ENCODE peak calls at places on chromosomes 12 and 14, in seven cellular contexts. U, G, K, H, I, O and R are unnamed samples.

GRCh38 chr12:124457287-124458219 is 109.9 kb downstream of the NCOR2 start:
- DNase-seq in U (no peak), G (peak), K (no peak), H (peak), I (peak), O (no peak), R (peak)

GRCh38 chr14:59360923-59361794 is 104.0 kb downstream of the GPR135 start:
- DNase-seq in U (peak), G (peak), K (peak), H (peak), I (peak), O (peak), R (peak)

GRCh38 chr12:89103831-89104230 is 248.5 kb downstream of the DUSP6 start:
- DNase-seq in U (no peak), G (no peak), K (no peak), H (no peak), I (no peak), O (no peak), R (no peak)

GRCh38 chr12:91810531-91810930 is 335.1 kb downstream of the BTG1 start:
- DNase-seq in U (no peak), G (no peak), K (no peak), H (no peak), I (no peak), O (no peak), R (no peak)

GRCh38 chr12:57216014-57216891 is at the start of gene NXPH4:
- DNase-seq in U (peak), G (no peak), K (peak), H (peak), I (peak), O (peak), R (peak)

GRCh38 chr12:67358686-67359374 is 89.7 kb downstream of the CAND1 start:
- DNase-seq in U (no peak), G (peak), K (no peak), H (no peak), I (no peak), O (no peak), R (no peak)

GRCh38 chr14:56181666-56182065 is 63.5 kb downstream of the PELI2 start:
- DNase-seq in U (no peak), G (no peak), K (no peak), H (no peak), I (no peak), O (peak), R (no peak)

GRCh38 chr14:88452231-88452630 is 66.8 kb downstream of the SPATA7 start:
- DNase-seq in U (no peak), G (no peak), K (peak), H (no peak), I (no peak), O (no peak), R (no peak)

GRCh38 chr12:110343114-110343513 is 60.4 kb downstream of the ANAPC7 start:
- DNase-seq in U (no peak), G (no peak), K (no peak), H (no peak), I (no peak), O (no peak), R (no peak)

GRCh38 chr12:94326727-94327126 is 132.9 kb downstream of the CEP83 start:
- DNase-seq in U (no peak), G (peak), K (no peak), H (no peak), I (no peak), O (no peak), R (no peak)

GRCh38 chr12:88552672-88553079 is 27.6 kb downstream of the KITLG start:
- DNase-seq in U (no peak), G (peak), K (no peak), H (no peak), I (no peak), O (no peak), R (no peak)

GRCh38 chr14:33938131-33938949 is 12.5 kb downstream of the EGLN3 start:
- DNase-seq in U (peak), G (peak), K (peak), H (peak), I (peak), O (peak), R (peak)

GRCh38 chr12:1518763-1519516 is 75.4 kb downstream of the FBXL14 start:
- DNase-seq in U (no peak), G (peak), K (peak), H (no peak), I (no peak), O (no peak), R (no peak)

GRCh38 chr12:7581046-7581445 is 77.5 kb upstream of the CD163 start:
- DNase-seq in U (no peak), G (no peak), K (no peak), H (no peak), I (no peak), O (no peak), R (no peak)

GRCh38 chr14:102363182-102363952 is 626 bp downstream of the TECPR2 start:
- DNase-seq in U (no peak), G (peak), K (no peak), H (peak), I (no peak), O (no peak), R (peak)

GRCh38 chr12:54418441-54419087 is 502 bp downstream of the ITGA5 start:
- DNase-seq in U (no peak), G (no peak), K (no peak), H (no peak), I (no peak), O (no peak), R (no peak)

GRCh38 chr12:47244730-47245285 is 165.0 kb upstream of the AMIGO2 start:
- DNase-seq in U (no peak), G (no peak), K (no peak), H (no peak), I (no peak), O (no peak), R (no peak)

GRCh38 chr14:37697489-37698121 is 102.2 kb downstream of the TTC6 start:
- DNase-seq in U (no peak), G (peak), K (no peak), H (no peak), I (no peak), O (no peak), R (no peak)

GRCh38 chr12:117897379-117898161 is 71.2 kb downstream of the KSR2 start:
- DNase-seq in U (no peak), G (no peak), K (no peak), H (no peak), I (no peak), O (no peak), R (no peak)

GRCh38 chr14:95256011-95256775 is 63.5 kb downstream of the CLMN start:
- DNase-seq in U (no peak), G (no peak), K (peak), H (no peak), I (no peak), O (no peak), R (no peak)

GRCh38 chr12:26378721-26379120 is 183.3 kb downstream of the SSPN start:
- DNase-seq in U (no peak), G (no peak), K (no peak), H (no peak), I (peak), O (no peak), R (no peak)

GRCh38 chr12:27964123-27964522 is 8.4 kb downstream of the PTHLH start:
- DNase-seq in U (no peak), G (no peak), K (no peak), H (no peak), I (no peak), O (no peak), R (no peak)

GRCh38 chr12:130872179-130873096 is 572 bp downstream of the RAN start:
- DNase-seq in U (peak), G (peak), K (peak), H (peak), I (no peak), O (peak), R (no peak)

GRCh38 chr12:44286336-44286735 is 450.5 kb downstream of the TMEM117 start:
- DNase-seq in U (no peak), G (peak), K (no peak), H (no peak), I (no peak), O (no peak), R (no peak)

GRCh38 chr12:114096461-114096860 is 130.3 kb upstream of the RBM19 start:
- DNase-seq in U (no peak), G (no peak), K (no peak), H (no peak), I (no peak), O (no peak), R (no peak)

GRCh38 chr14:77991128-77991772 is 178.9 kb upstream of the NRXN3 start:
- DNase-seq in U (no peak), G (no peak), K (peak), H (no peak), I (no peak), O (no peak), R (no peak)

GRCh38 chr12:124408822-124409517 is 114.1 kb downstream of the RFLNA start:
- DNase-seq in U (no peak), G (no peak), K (no peak), H (no peak), I (peak), O (no peak), R (no peak)

GRCh38 chr14:90115780-90116179 is 54.0 kb downstream of the KCNK13 start:
- DNase-seq in U (no peak), G (no peak), K (no peak), H (no peak), I (no peak), O (no peak), R (no peak)

GRCh38 chr12:109836916-109837315 is 3.7 kb upstream of the TRPV4 start:
- DNase-seq in U (no peak), G (peak), K (peak), H (no peak), I (no peak), O (no peak), R (no peak)

GRCh38 chr14:90049390-90049789 is 12.4 kb upstream of the KCNK13 start:
- DNase-seq in U (no peak), G (no peak), K (no peak), H (no peak), I (no peak), O (no peak), R (no peak)

GRCh38 chr12:15525414-15525813 is 203.1 kb downstream of the PTPRO start:
- DNase-seq in U (no peak), G (no peak), K (no peak), H (no peak), I (no peak), O (no peak), R (no peak)

GRCh38 chr14:100725587-100726387 is 905 bp upstream of the DLK1 start:
- DNase-seq in U (no peak), G (no peak), K (peak), H (no peak), I (no peak), O (no peak), R (no peak)

GRCh38 chr14:73884438-73885190 is 2.0 kb upstream of the ZNF410 start:
- DNase-seq in U (no peak), G (no peak), K (no peak), H (no peak), I (no peak), O (no peak), R (no peak)

GRCh38 chr14:83874662-83875061 is 1655.3 kb upstream of the FLRT2 start:
- DNase-seq in U (no peak), G (no peak), K (no peak), H (no peak), I (no peak), O (no peak), R (no peak)

GRCh38 chr12:89192419-89192818 is 159.9 kb downstream of the DUSP6 start:
- DNase-seq in U (no peak), G (no peak), K (no peak), H (no peak), I (no peak), O (no peak), R (no peak)

GRCh38 chr14:64220466-64220865 is 73.7 kb downstream of the ESR2 start:
- DNase-seq in U (no peak), G (no peak), K (no peak), H (peak), I (no peak), O (no peak), R (peak)

GRCh38 chr14:100542619-100543205 is 44.5 kb downstream of the BEGAIN start:
- DNase-seq in U (peak), G (no peak), K (no peak), H (no peak), I (no peak), O (no peak), R (no peak)

GRCh38 chr12:100473716-100474150 is at the start of gene NR1H4:
- DNase-seq in U (no peak), G (peak), K (no peak), H (no peak), I (no peak), O (no peak), R (no peak)

GRCh38 chr12:66048843-66049537 is 81.6 kb downstream of the LLPH start:
- DNase-seq in U (no peak), G (no peak), K (no peak), H (no peak), I (no peak), O (no peak), R (no peak)

GRCh38 chr12:124631681-124632080 is 64.3 kb upstream of the NCOR2 start:
- DNase-seq in U (no peak), G (no peak), K (no peak), H (no peak), I (no peak), O (no peak), R (no peak)

GRCh38 chr14:71050227-71050823 is 143.1 kb downstream of the PCNX1 start:
- DNase-seq in U (no peak), G (peak), K (no peak), H (no peak), I (no peak), O (no peak), R (no peak)
- TF ChIP-seq CTCF in U (no peak), G (peak), K (peak), H (peak), I (no peak), O (peak), R (peak)

DNA sequence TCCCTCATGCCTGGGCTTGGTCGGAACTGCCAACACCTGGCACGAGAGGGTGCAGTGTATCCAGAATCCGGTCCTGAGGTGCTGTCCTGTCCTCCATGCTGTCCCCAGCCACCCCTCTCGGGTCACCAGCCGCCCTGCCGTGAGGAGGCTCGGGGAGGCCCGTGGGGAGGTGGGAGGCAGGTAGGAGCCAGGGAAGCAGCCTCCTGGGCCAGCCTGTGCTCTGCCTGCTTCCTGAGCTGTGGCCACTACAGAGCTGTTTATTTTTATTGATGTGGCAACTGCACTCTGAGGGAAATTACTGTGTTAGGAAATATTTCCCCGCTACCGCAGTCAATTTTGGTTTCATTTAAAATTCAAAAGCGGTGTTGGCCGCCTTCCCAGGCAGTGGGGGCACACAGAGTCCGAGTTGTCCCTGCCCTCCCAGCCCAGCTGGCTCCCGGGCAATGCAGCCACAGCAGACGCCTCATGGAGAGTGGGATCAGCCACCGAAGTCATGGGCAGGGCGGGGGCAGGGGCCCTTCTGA is 18.3 kb downstream of the NOC4L start:
- DNase-seq in U (no peak), G (peak), K (no peak), H (no peak), I (no peak), O (no peak), R (peak)
- H3K27ac ChIP-seq in U (peak), G (no peak), K (no peak), H (no peak), I (no peak), O (no peak), R (no peak)

DNA sequence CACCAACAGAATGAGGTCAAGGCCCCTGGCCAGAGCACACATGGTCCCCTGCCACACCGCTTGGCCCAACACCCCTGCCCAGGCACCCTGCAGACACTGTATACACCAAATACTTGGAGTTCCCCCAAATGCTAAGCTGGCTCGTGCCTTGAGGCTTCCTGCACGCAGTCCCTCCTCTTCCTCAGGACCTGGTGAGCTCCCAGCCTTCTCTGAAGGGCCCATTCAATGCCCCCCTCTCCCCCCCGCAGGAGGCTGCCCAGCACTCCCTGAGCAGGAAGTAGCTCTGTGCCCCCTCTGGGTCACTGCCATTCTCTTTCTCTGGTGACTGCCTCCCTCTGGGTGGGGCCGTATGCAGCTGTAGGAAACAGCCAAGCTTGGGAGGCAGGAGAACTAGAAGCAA is 75.3 kb downstream of the ITPK1 start:
- DNase-seq in U (no peak), G (no peak), K (no peak), H (peak), I (no peak), O (no peak), R (peak)
- H3K4me3 ChIP-seq in U (no peak), G (no peak), K (no peak), H (no peak), I (no peak), O (no peak), R (no peak)

GRCh38 chr12:6067152-6067916 is 57.1 kb downstream of the VWF start:
- DNase-seq in U (no peak), G (no peak), K (peak), H (no peak), I (no peak), O (no peak), R (no peak)
- TF ChIP-seq CTCF in U (no peak), G (peak), K (peak), H (peak), I (no peak), O (no peak), R (peak)

DNA sequence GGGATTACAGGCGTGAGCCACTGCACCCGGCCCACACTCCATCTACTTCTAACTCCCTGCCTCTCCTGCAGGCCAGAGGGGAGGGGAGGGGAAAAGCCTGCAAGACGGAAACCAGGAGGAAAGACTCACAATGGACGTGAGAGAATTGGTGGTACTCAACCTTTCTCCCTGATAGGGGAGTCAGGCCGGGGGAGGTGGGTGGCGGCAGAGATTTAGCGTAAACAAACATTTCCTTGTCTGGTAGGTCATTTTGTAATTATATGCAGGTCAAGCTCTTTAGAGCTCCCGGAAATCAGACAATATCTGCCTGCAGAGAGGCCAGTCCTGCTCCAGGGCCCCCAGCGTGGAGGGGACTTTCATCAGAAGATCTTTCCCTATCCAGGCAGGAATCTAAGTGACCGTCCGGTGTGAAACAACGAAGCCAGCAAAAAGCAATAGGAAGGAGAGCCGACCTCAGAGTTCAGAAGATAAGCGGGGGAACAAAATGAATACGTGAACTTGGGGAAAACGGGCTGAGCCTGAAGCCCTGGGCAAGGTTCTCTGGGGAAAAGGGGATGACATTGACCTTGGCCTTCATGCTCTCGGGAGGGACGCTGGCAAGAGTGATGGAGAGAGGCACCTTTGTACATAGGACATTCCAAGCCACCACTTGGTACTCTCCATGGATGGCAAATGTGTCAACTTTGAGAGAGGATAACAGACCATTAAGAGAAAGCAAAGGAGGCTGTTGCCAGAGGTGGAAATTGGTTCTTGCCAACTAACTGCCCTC is 62.3 kb downstream of the SPRING1 start:
- DNase-seq in U (no peak), G (no peak), K (no peak), H (no peak), I (no peak), O (no peak), R (peak)
- H3K27ac ChIP-seq in U (no peak), G (no peak), K (no peak), H (peak), I (no peak), O (no peak), R (peak)

GRCh38 chr12:48996794-48997718 is 2.1 kb downstream of the DDN start:
- DNase-seq in U (peak), G (peak), K (peak), H (peak), I (peak), O (peak), R (peak)

GRCh38 chr12:49000346-49000745 is 1.2 kb upstream of the DDN start:
- DNase-seq in U (no peak), G (no peak), K (no peak), H (no peak), I (no peak), O (no peak), R (no peak)

GRCh38 chr12:48999371-49000131 is at the start of gene DDN:
- DNase-seq in U (no peak), G (peak), K (peak), H (no peak), I (no peak), O (peak), R (peak)

GRCh38 chr12:48998497-48999353 is 450 bp downstream of the DDN start:
- DNase-seq in U (no peak), G (no peak), K (peak), H (no peak), I (peak), O (no peak), R (peak)

DNA sequence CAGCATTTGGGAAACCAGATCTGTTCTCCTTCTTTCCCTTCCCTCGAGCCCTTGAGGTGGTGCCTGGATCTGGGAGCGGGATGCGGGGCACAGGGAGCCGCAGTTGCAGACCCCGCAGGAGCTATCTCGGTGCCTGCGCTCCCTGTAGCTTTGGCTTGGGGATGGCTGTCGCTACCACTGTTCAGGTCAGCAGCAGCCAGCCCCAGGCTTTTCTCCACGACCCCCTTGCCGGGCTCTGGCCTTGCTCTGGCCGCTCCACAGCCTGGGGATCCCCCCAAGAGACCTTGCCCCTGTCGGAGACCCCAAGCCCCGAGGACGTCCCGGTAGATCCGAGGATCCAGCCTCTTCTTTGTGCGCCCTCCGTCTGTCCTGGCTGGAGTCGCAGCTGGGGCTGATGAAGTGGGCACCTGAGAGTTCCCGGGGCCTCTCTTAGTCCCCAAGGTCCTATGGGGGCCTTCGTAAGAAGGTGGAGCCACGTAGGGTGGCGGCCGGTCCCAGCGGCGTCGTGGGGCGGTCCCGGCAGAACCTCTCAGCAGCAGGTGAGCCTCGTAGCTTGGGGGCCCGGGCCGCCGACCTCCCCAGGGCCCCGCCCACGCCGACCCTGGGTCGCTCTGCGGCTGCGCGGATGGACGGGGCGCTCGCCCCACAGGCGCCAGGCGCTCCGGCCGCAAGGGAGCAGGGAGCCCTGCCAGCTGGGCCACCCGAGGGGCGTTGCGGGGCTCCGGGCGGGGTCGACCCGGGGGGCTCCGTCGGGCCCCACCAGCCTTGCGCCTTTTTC is 1.3 kb downstream of the DDN start:
- DNase-seq in U (peak), G (no peak), K (peak), H (no peak), I (no peak), O (no peak), R (peak)
- H3K4me3 ChIP-seq in U (peak), G (peak), K (peak), H (peak), I (peak), O (peak), R (peak)

GRCh38 chr14:103767306-103767894 is 51.8 kb downstream of the ZFYVE21 start:
- DNase-seq in U (no peak), G (no peak), K (no peak), H (no peak), I (no peak), O (no peak), R (no peak)
- TF ChIP-seq CTCF in U (no peak), G (no peak), K (no peak), H (no peak), I (no peak), O (no peak), R (no peak)